ENCODE peak calls at places on chromosomes 4 and X, in six cellular contexts. S is smooth muscle cell of the brain vasculature; I is stimulated activated CD4-positive, alpha-beta T cell treated with anti-CD3 and anti-CD28 coated beads, Interleukin-4, amount 100 ng/mL, for 48 hours; D is Right ventricle myocardium superior; O is activated naive CD4-positive, alpha-beta T cell; V is IMR-90. Q is an unnamed sample.

GRCh38 chrX:40448793-40449192 is 132.0 kb upstream of the ATP6AP2 start:
- DNase-seq in O (no peak), D (no peak), S (no peak), V (no peak), I (no peak), Q (no peak)

GRCh38 chr4:105715692-105716278 is 7.2 kb downstream of the GSTCD start:
- DNase-seq in O (no peak), S (no peak), V (peak; percentile 45), D (no peak), I (no peak), Q (no peak)

GRCh38 chr4:84384801-84385582 is 114.1 kb downstream of the NKX6-1 start:
- DNase-seq in O (no peak), D (no peak), I (no peak), V (no peak), S (no peak), Q (no peak)

GRCh38 chr4:125322363-125322730 is 7.6 kb downstream of the FAT4 start:
- DNase-seq in V (peak; percentile 35), S (peak; percentile 79), O (no peak), I (no peak), D (no peak), Q (no peak)

GRCh38 chr4:6410078-6410477 is 62.3 kb downstream of the PPP2R2C start:
- DNase-seq in D (no peak), V (no peak), O (no peak), I (no peak), S (no peak), Q (no peak)

GRCh38 chr4:4912155-4912554 is 52.7 kb downstream of the MSX1 start:
- DNase-seq in D (no peak), V (no peak), I (no peak), S (no peak), O (no peak), Q (no peak)

GRCh38 chr4:180380733-180381132 is 1862.5 kb upstream of the TENM3 start:
- DNase-seq in D (no peak), S (no peak), I (no peak), O (no peak), V (peak; percentile 85), Q (no peak)

GRCh38 chr4:53515076-53515475 is 76.2 kb downstream of the LNX1 start:
- DNase-seq in V (no peak), I (no peak), D (no peak), O (no peak), S (no peak), Q (no peak)

GRCh38 chrX:43750248-43750676 is 94.2 kb downstream of the MAOA start:
- DNase-seq in I (peak; percentile 4), D (no peak), O (peak; percentile 5), V (peak; percentile 19), S (peak; percentile 21), Q (no peak)